ENCODE peak calls at places on chromosome 9, in ten cellular contexts. W is left lung, Z is iPS DF 6.9, O is prostate gland, N is mucosa of descending colon, Y is astrocyte, G is MM.1S, K is OCI-LY7, P is fibroblast of lung, I is breast epithelium. L is an unnamed sample. For H3K9me3, the result is how much of the 10 kb centered on the place peaks cover.

GRCh38 chr9:33721674-33722358 is 73.5 kb upstream of the PRSS3 start:
- DNase-seq in W (peak), Z (peak), O (peak), N (peak), Y (peak), G (peak), K (peak), P (peak), I (peak), L (peak)

GRCh38 chr9:96565684-96566360 is 53.8 kb downstream of the CDC14B start:
- DNase-seq in W (no peak), Z (no peak), O (no peak), N (no peak), Y (peak), G (no peak), K (no peak), P (peak), I (no peak), L (no peak)

GRCh38 chr9:38027714-38028113 is 41.3 kb downstream of the SHB start:
- DNase-seq in W (no peak), Z (no peak), O (no peak), N (no peak), Y (no peak), G (no peak), K (no peak), P (no peak), I (no peak), L (no peak)

GRCh38 chr9:35611230-35611797 is 6.3 kb downstream of the TESK1 start:
- DNase-seq in W (no peak), Z (no peak), O (no peak), N (no peak), Y (peak), G (peak), K (peak), P (peak), I (no peak), L (no peak)

GRCh38 chr9:100011062-100011681 is 87.6 kb downstream of the ERP44 start:
- DNase-seq in W (no peak), Z (peak), O (no peak), N (no peak), Y (peak), G (peak), K (peak), P (peak), I (no peak), L (no peak)

GRCh38 chr9:18767141-18767540 is 265.9 kb downstream of the SAXO1 start:
- DNase-seq in W (no peak), Z (no peak), O (no peak), N (no peak), Y (no peak), G (no peak), K (no peak), P (peak), I (no peak), L (no peak)

GRCh38 chr9:93586290-93587057 is 10.1 kb downstream of the PHF2 start:
- DNase-seq in W (no peak), Z (no peak), O (no peak), N (peak), Y (no peak), G (no peak), K (no peak), P (no peak), I (no peak), L (no peak)

GRCh38 chr9:92963831-92964606 is 16.7 kb downstream of the FGD3 start:
- DNase-seq in W (peak), Z (no peak), O (no peak), N (peak), Y (no peak), G (peak), K (peak), P (no peak), I (no peak), L (peak)

GRCh38 chr9:34417734-34418133 is 40.6 kb downstream of the FAM219A start:
- DNase-seq in W (no peak), Z (no peak), O (no peak), N (no peak), Y (no peak), G (no peak), K (no peak), P (no peak), I (no peak), L (no peak)

GRCh38 chr9:138063033-138063432 is 185.5 kb downstream of the CACNA1B start:
- DNase-seq in W (peak), Z (no peak), O (no peak), N (no peak), Y (no peak), G (no peak), K (no peak), P (no peak), I (no peak), L (no peak)
- H3K9me3 ChIP-seq in W (under half), Z (under half), O (under half), N (under half), Y (under half), G (under half), K (under half), P (under half), I (under half), L (under half)

DNA sequence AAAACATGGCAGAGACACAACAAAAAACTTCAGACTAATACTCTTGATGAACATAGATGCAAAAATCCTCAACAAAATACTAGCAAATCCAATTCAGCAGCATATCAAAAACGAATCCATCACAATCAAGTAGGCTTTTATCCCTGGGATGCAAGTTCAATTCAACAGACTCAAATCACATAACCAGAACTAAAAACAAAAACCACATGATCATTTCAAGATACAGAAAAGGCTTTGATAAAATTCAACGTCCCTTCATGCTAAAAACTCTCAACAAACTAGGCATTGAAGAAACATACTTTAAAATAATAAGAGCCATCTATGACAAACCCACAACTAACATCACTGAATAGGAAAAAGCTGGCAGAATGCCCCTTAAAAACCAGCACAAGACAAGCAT is 93.6 kb downstream of the TUSC1 start:
- DNase-seq in W (no peak), Z (no peak), O (no peak), N (no peak), Y (no peak), G (no peak), K (no peak), P (no peak), I (no peak), L (no peak)
- H3K9me3 ChIP-seq in W (under half), Z (under half), O (under half), N (under half), Y (under half), G (under half), K (under half), P (under half), I (under half), L (under half)

DNA sequence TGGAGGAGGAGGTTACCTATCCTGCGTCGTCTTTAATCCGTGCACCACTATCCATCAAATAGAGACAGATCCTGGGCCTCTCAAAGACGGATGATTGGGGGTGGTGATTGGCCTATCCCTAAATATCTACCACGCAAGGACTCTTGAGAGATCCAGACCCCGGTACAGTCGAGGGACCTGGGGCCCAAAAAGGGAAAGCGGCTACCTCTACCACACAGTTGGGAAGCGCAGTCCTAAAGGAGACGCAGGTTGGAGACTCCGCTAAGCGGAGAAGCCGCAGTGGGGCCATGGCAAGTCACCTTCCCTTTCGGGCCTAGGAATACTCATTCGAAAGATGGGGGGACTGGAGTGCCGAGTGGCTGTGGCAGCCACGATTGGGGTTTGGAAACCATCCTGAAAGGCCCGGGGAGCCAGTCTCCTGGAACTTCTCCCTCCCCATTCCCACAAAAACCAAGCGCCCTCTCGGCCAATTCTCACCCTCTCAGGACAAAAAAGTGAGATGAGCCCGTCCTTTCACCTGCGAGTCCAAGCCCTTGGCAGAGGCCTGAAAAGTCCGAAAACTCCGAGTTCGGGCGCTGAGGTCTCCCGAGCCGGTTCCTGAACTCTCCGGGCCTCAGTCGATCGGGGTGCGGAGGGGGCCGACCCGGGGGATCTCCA is 499 bp upstream of the FOXE1 start:
- DNase-seq in W (no peak), Z (no peak), O (no peak), N (no peak), Y (no peak), G (no peak), K (no peak), P (no peak), I (no peak), L (no peak)
- H3K9me3 ChIP-seq in W (under half), Z (under half), O (under half), N (under half), Y (under half), G (under half), K (under half), P (under half), I (under half), L (under half)

DNA sequence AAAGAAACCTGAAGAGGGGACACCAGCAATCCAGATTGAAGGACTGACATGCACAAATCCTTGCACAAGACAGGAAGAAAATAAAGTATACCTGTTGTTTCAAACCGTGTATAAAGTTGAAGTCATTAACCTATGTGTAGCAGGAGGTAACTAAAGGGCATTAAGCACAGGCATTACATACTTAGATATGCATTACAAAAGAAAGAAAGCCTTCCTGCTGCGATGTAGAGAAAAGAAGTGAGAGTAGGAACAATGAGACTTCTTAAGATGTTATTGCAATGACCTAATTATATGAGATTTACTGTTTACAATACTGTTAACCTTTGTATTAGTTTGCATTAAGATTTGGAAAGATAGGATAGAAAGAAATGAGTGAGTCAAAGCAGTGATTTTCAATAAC is 308.9 kb upstream of the PTPRD start:
- DNase-seq in W (no peak), Z (peak), O (no peak), N (no peak), Y (no peak), G (no peak), K (no peak), P (no peak), I (no peak), L (no peak)
- H3K9me3 ChIP-seq in W (under half), Z (under half), O (under half), N (under half), Y (under half), G (under half), K (under half), P (under half), I (under half), L (under half)

DNA sequence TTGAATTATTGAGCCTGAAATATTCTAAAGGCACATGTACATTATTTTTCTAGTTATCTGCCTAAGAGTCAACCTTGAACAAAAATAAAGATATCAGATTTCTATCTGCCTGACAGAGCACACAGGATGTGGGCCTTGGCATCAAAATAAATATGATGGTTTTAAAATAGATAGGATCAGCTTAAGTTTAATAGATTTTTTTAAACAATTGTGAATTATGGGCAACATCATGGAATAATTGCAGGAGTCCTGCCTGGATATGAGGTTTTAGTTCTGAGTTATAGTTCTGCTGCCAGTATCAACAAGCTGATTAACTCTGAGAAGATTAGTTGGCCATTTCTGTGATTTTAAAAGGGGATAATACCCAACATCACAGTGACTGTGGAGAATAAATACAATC is 107.0 kb upstream of the PCA3 start:
- DNase-seq in W (no peak), Z (no peak), O (no peak), N (no peak), Y (peak), G (no peak), K (no peak), P (peak), I (no peak), L (no peak)
- H3K9me3 ChIP-seq in W (under half), Z (under half), O (under half), N (under half), Y (under half), G (under half), K (under half), P (under half), I (under half), L (under half)